ENCODE peak calls at places on chromosomes 12 and 14, in eight cellular contexts. W is HuH-7.5, P is WTC11, G is AG08395, R is T-helper 9 cell, O is mesenchymal stem cell, K is heart right ventricle, Y is dorsolateral prefrontal cortex. Z is an unnamed sample.

GRCh38 chr14:51283402-51283825 is 43.4 kb downstream of the TMX1 start:
- DNase-seq in K (no peak), R (no peak), Y (no peak), P (no peak), O (peak), G (peak), W (peak), Z (peak)

GRCh38 chr12:24473097-24473496 is 475.8 kb downstream of the BCAT1 start:
- DNase-seq in R (no peak), O (no peak), G (no peak), P (no peak), K (no peak), W (no peak), Y (no peak), Z (no peak)

GRCh38 chr12:90512518-90512917 is 442.5 kb downstream of the CCER1 start:
- DNase-seq in R (no peak), W (no peak), P (no peak), K (no peak), O (no peak), Y (no peak), G (no peak), Z (no peak)

GRCh38 chr14:101061411-101062064 is 158.0 kb upstream of the RTL1 start:
- DNase-seq in R (no peak), Y (no peak), K (no peak), G (no peak), W (no peak), O (no peak), P (no peak), Z (no peak)

GRCh38 chr14:89291351-89291940 is 125.6 kb downstream of the FOXN3 start:
- DNase-seq in G (no peak), Y (no peak), K (no peak), P (no peak), R (no peak), W (no peak), O (no peak), Z (no peak)

GRCh38 chr12:87136330-87136976 is 880.3 kb upstream of the MGAT4C start:
- DNase-seq in K (no peak), R (no peak), W (no peak), P (no peak), G (no peak), Y (no peak), O (peak), Z (peak)

GRCh38 chr14:64879635-64880381 is at the start of gene SPTB:
- DNase-seq in G (no peak), R (peak), P (peak), Y (peak), O (peak), K (peak), W (peak), Z (no peak)

GRCh38 chr12:81998761-81999378 is 239.7 kb upstream of the PPFIA2 start:
- DNase-seq in O (no peak), P (no peak), K (no peak), R (no peak), G (no peak), W (no peak), Y (no peak), Z (no peak)

GRCh38 chr12:58105225-58106119 is 164.1 kb downstream of the ATP23 start:
- DNase-seq in G (peak), R (no peak), O (peak), Y (no peak), W (no peak), K (no peak), P (no peak), Z (no peak)

GRCh38 chr12:57735952-57736742 is 2.4 kb downstream of the AGAP2 start:
- DNase-seq in K (peak), W (peak), G (peak), Y (no peak), P (peak), R (no peak), O (peak), Z (peak)

GRCh38 chr12:110424237-110424636 is 20.7 kb upstream of the ANAPC7 start:
- DNase-seq in R (no peak), W (no peak), O (no peak), K (no peak), P (no peak), G (no peak), Y (no peak), Z (no peak)

GRCh38 chr14:54146601-54147000 is 190.0 kb upstream of the BMP4 start:
- DNase-seq in K (no peak), O (no peak), Y (no peak), W (no peak), R (no peak), G (no peak), P (no peak), Z (no peak)

GRCh38 chr12:30823140-30823669 is 68.5 kb upstream of the CAPRIN2 start:
- DNase-seq in P (peak), O (peak), Y (no peak), G (no peak), W (no peak), K (peak), R (peak), Z (no peak)

GRCh38 chr14:64293976-64294671 is at the start of gene ESR2:
- DNase-seq in W (no peak), Y (no peak), K (peak), P (peak), O (peak), R (peak), G (peak), Z (no peak)

GRCh38 chr12:4114986-4115385 is 158.6 kb upstream of the CCND2 start:
- DNase-seq in G (no peak), R (no peak), W (no peak), Y (no peak), K (no peak), O (no peak), P (no peak), Z (no peak)

GRCh38 chr14:52031781-52032180 is 37.1 kb downstream of the NID2 start:
- DNase-seq in R (no peak), K (peak), P (no peak), W (no peak), G (peak), O (peak), Y (no peak), Z (no peak)

GRCh38 chr14:76810953-76811400 is 1.7 kb downstream of the ANGEL1 start:
- DNase-seq in O (peak), K (no peak), W (no peak), Y (no peak), P (no peak), R (no peak), G (peak), Z (peak)

GRCh38 chr12:12701457-12701856 is 5.5 kb upstream of the GPR19 start:
- DNase-seq in P (peak), G (no peak), K (no peak), W (no peak), Y (no peak), R (no peak), O (no peak), Z (no peak)